ENCODE peak calls at places on chromosomes 7 and 10, in six cellular contexts. V is PC-3, Q is astrocyte, H is HCT116, N is GM23248, C is Karpas-422. E is an unnamed sample. For H3K9me3, the result is how much of the 10 kb centered on the place peaks cover.

GRCh38 chr10:131825150-131825907 is 75.5 kb upstream of the PPP2R2D start:
- DNase-seq in C (no peak), N (peak), Q (no peak), V (no peak), H (no peak), E (no peak)

GRCh38 chr10:63320683-63321082 is 145.1 kb downstream of the JMJD1C start:
- DNase-seq in H (no peak), V (no peak), N (no peak), C (no peak), Q (no peak), E (no peak)

GRCh38 chr10:70750156-70750703 is 34.9 kb downstream of the TBATA start:
- DNase-seq in N (peak), H (no peak), Q (no peak), V (no peak), C (no peak), E (no peak)

GRCh38 chr7:103150192-103150591 is 1.3 kb upstream of the NAPEPLD start:
- DNase-seq in N (no peak), Q (no peak), V (peak), C (peak), H (no peak), E (no peak)

GRCh38 chr10:99775850-99776249 is 6.6 kb upstream of the ABCC2 start:
- DNase-seq in Q (peak), C (no peak), H (peak), N (peak), V (peak), E (peak)

GRCh38 chr7:130943981-130944380 is 210.0 kb upstream of the KLF14 start:
- DNase-seq in N (no peak), H (no peak), Q (no peak), V (peak), C (no peak), E (peak)

GRCh38 chr10:62869958-62870357 is 53.8 kb upstream of the EGR2 start:
- DNase-seq in C (no peak), N (peak), Q (peak), V (peak), H (no peak), E (peak)

GRCh38 chr10:71257292-71257997 is 45.1 kb downstream of the UNC5B start:
- DNase-seq in N (no peak), C (no peak), H (no peak), Q (no peak), V (no peak), E (no peak)

GRCh38 chr7:143848192-143848591 is 53.8 kb downstream of the TCAF1 start:
- DNase-seq in V (no peak), C (no peak), N (no peak), Q (no peak), H (no peak), E (no peak)

GRCh38 chr10:79163663-79163970 is 94.9 kb downstream of the ZMIZ1 start:
- DNase-seq in C (no peak), Q (no peak), N (no peak), H (no peak), V (no peak), E (no peak)

GRCh38 chr10:117865945-117866344 is 180.8 kb downstream of the RAB11FIP2 start:
- DNase-seq in V (no peak), C (no peak), N (peak), Q (no peak), H (no peak), E (no peak)

GRCh38 chr10:119090968-119091367 is 10.4 kb upstream of the EIF3A start:
- DNase-seq in C (no peak), V (peak), N (peak), Q (peak), H (peak), E (peak)

GRCh38 chr10:11011966-11012365 is 5.7 kb upstream of the CELF2 start:
- DNase-seq in C (no peak), Q (no peak), N (no peak), H (no peak), V (no peak), E (no peak)

GRCh38 chr7:44132039-44132438 is 8.7 kb upstream of the POLD2 start:
- DNase-seq in N (peak), H (no peak), C (no peak), Q (no peak), V (no peak), E (no peak)

GRCh38 chr7:94741179-94741578 is 85.2 kb upstream of the SGCE start:
- DNase-seq in N (no peak), V (no peak), Q (no peak), C (no peak), H (no peak), E (no peak)

GRCh38 chr10:7590271-7590670 is 76.5 kb downstream of the ITIH5 start:
- DNase-seq in Q (no peak), V (no peak), H (no peak), C (no peak), N (no peak), E (no peak)

GRCh38 chr7:154308928-154309327 is 256.7 kb downstream of the DPP6 start:
- DNase-seq in H (no peak), N (no peak), C (no peak), Q (no peak), V (no peak), E (no peak)

GRCh38 chr10:102227050-102227449 is 951 bp downstream of the ELOVL3 start:
- DNase-seq in V (no peak), C (no peak), N (peak), Q (no peak), H (no peak), E (peak)

GRCh38 chr10:132526676-132527075 is 10.9 kb upstream of the INPP5A start:
- DNase-seq in V (no peak), H (no peak), N (peak), Q (peak), C (no peak), E (peak)

GRCh38 chr7:110531186-110531585 is 559.7 kb upstream of the LRRN3 start:
- DNase-seq in N (no peak), V (no peak), H (no peak), C (no peak), Q (peak), E (no peak)

GRCh38 chr10:61263561-61263960 is 189.6 kb downstream of the TMEM26 start:
- DNase-seq in C (no peak), N (no peak), Q (no peak), H (no peak), V (no peak), E (no peak)

DNA sequence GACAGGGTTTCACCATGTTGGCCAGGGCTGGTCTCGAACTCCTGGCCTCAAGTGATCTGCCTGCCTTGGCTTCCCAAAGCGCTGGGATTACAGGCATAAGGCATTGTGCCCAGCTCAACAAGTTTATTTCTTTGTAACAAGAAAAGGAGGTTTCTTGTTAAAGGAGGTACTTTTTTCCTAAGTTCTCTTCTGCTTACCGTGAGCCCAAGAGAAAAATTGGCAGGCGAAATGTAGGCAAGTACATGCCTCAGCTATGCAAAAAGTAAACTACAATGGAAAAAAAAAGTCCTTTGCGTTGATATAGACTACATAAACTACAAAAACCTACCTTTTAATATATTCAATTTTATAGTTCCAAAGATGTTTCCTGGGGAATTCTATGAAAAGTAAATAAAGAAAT is 122.6 kb downstream of the DKK1 start:
- DNase-seq in H (no peak), N (peak), Q (peak), V (no peak), C (no peak), E (peak)
- H3K9ac ChIP-seq in H (no peak), N (no peak), Q (no peak), V (no peak), C (no peak), E (no peak)

GRCh38 chr10:130403153-130403890 is 267.1 kb downstream of the GLRX3 start:
- DNase-seq in V (no peak), H (no peak), C (no peak), N (no peak), Q (no peak), E (no peak)
- H3K9me3 ChIP-seq in V (under half), H (under half), C (under half), N (under half), Q (under half), E (under half)

DNA sequence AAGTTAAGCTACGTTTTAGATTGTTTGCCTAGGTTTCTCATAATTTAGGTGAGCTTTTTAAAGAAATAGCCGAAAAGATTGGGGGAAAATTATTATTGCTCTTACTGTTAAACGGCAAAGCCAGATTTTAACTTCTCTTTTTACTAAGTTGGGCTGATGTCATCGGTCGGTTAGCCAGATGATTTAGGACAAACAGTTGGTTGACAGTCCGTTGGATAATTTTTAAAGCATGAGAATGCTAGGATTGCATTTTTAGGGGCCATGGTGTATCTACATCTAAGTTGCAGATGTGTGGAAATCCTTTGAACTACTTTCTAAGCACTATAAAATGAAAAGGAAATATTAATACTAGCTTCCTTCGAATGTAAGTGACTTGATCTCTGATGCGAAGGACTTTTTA is 280.9 kb upstream of the AKR1E2 start:
- DNase-seq in N (peak), V (no peak), H (no peak), C (no peak), Q (no peak), E (no peak)
- H3K9ac ChIP-seq in N (peak), V (no peak), H (no peak), C (no peak), Q (no peak), E (no peak)

GRCh38 chr10:129767751-129768150 is 196.3 kb downstream of the EBF3 start:
- DNase-seq in H (no peak), V (no peak), N (no peak), Q (no peak), C (no peak), E (no peak)
- H3K9me3 ChIP-seq in H (under half), V (under half), N (under half), Q (under half), C (under half), E (under half)

GRCh38 chr10:26489081-26489480 is 50.9 kb downstream of the APBB1IP start:
- DNase-seq in N (no peak), C (no peak), V (no peak), H (no peak), Q (no peak), E (no peak)

GRCh38 chr10:26488344-26488743 is 50.2 kb downstream of the APBB1IP start:
- DNase-seq in H (no peak), V (peak), C (no peak), N (peak), Q (peak), E (peak)

GRCh38 chr10:26485150-26485941 is 47.2 kb downstream of the APBB1IP start:
- DNase-seq in C (no peak), Q (peak), H (no peak), V (no peak), N (peak), E (peak)

GRCh38 chr10:26486304-26486703 is 48.2 kb downstream of the APBB1IP start:
- DNase-seq in H (no peak), Q (peak), N (peak), V (peak), C (no peak), E (peak)

DNA sequence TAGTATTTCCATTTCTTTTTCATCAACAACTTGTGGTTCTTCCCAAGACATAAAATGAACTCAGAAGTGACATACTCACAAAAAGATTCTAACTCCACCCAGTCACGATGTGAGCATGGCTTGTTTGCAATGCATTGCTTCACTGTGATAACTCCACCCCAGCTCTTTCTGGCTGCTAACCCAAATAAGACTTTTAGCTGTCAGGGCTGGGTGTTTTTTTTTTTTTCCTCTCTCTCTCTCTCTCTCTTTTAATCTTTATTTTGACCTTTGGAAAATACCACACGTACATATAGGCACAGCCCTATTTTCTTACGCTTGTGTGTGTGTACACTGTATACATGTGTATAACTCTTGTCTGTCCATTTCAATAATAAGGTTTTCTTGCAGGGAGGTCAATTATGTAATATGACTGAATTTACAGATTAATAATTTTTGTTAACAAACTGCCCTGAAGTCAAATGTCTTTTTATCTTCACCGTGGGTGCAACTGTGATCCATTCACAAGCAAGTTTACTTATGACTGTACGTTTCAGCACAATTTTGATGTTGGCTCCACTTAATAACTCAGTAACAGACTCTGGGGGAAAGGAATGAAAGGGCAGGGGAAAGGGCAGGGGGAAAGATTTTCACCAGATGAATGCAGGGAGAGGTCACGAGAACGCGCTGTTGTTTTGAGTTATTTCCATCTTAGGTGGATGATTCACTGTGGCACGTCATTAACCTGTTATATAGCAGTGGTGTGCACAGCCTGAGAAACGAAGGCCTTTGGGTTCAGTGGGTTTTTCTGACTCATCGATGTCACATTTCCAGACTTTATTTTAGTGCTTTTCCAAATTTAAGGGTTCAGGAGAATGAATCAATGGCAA is 49.1 kb downstream of the APBB1IP start:
- DNase-seq in V (peak), Q (peak), N (peak), C (no peak), H (peak), E (peak)
- H3K9ac ChIP-seq in V (peak), Q (peak), N (peak), C (no peak), H (peak), E (peak)

GRCh38 chr7:16171928-16172327 is 249.4 kb downstream of the CRPPA start:
- DNase-seq in Q (peak), N (no peak), H (no peak), C (no peak), V (no peak), E (peak)
- H3K9me3 ChIP-seq in Q (under half), N (under half), H (under half), C (under half), V (under half), E (under half)

GRCh38 chr7:30460246-30460633 is 18.3 kb downstream of the NOD1 start:
- DNase-seq in Q (no peak), H (no peak), C (no peak), V (no peak), N (peak), E (no peak)

GRCh38 chr7:30466266-30466665 is 12.3 kb downstream of the NOD1 start:
- DNase-seq in Q (peak), V (no peak), C (peak), N (peak), H (no peak), E (peak)

GRCh38 chr7:30465342-30466170 is 13.0 kb downstream of the NOD1 start:
- DNase-seq in V (no peak), H (no peak), Q (no peak), N (peak), C (no peak), E (peak)

GRCh38 chr7:30464231-30464660 is 14.3 kb downstream of the NOD1 start:
- DNase-seq in V (no peak), H (no peak), N (peak), C (peak), Q (peak), E (peak)

GRCh38 chr7:30463400-30464145 is 15.0 kb downstream of the NOD1 start:
- DNase-seq in C (peak), H (no peak), Q (no peak), N (no peak), V (no peak), E (no peak)
- H3K9ac ChIP-seq in C (peak), H (no peak), Q (no peak), N (no peak), V (no peak), E (no peak)

GRCh38 chr7:138553805-138554204 is 93.7 kb downstream of the TRIM24 start:
- DNase-seq in N (no peak), C (no peak), Q (no peak), H (no peak), V (no peak), E (no peak)
- H3K9me3 ChIP-seq in N (under half), C (under half), Q (under half), H (under half), V (under half), E (under half)

GRCh38 chr10:120539076-120539475 is 82.0 kb downstream of the PLPP4 start:
- DNase-seq in C (no peak), N (no peak), V (no peak), Q (no peak), H (no peak), E (no peak)
- H3K9ac ChIP-seq in C (no peak), N (no peak), V (no peak), Q (no peak), H (no peak), E (no peak)

GRCh38 chr7:157832866-157833607 is 496.2 kb downstream of the DNAJB6 start:
- DNase-seq in V (no peak), Q (no peak), C (no peak), N (no peak), H (no peak), E (no peak)
- H3K9me3 ChIP-seq in V (under half), Q (under half), C (under half), N (under half), H (under half), E (under half)